ENCODE peak calls at places on chromosomes 11 and 22, in four cellular contexts. N is SHP77; B is stimulated activated CD4-positive, alpha-beta T cell treated with anti-CD3 and anti-CD28 coated beads, Interleukin-12 subunit alpha, Interleukin-12 subunit beta, amount 100 ng/mL, for 24 hours; M is astrocyte of the cerebellum. Z is an unnamed sample.

GRCh38 chr11:65599955-65600246 is 4.3 kb upstream of the KCNK7 start:
- DNase-seq in N (no peak), B (no peak), M (no peak), Z (no peak)

GRCh38 chr11:83156996-83157754 is at the start of gene PCF11:
- DNase-seq in B (no peak), N (no peak), M (no peak), Z (no peak)

GRCh38 chr11:19091366-19091765 is 25.6 kb upstream of the ZDHHC13 start:
- DNase-seq in B (no peak), M (no peak), N (no peak), Z (no peak)

GRCh38 chr11:10898763-10899541 is 41.1 kb upstream of the ZBED5 start:
- DNase-seq in N (no peak), B (no peak), M (no peak), Z (peak; percentile 55)

GRCh38 chr11:39678996-39679395 is 1780.5 kb downstream of the LRRC4C start:
- DNase-seq in M (peak; percentile 15), N (no peak), B (no peak), Z (no peak)

GRCh38 chr11:46305295-46305694 is 27.8 kb downstream of the CREB3L1 start:
- DNase-seq in N (no peak), M (no peak), B (no peak), Z (peak; percentile 53)

GRCh38 chr11:63818609-63819008 is 5.4 kb downstream of the SPINDOC start:
- DNase-seq in N (no peak), B (no peak), M (no peak), Z (no peak)

GRCh38 chr11:112694813-112695212 is 266.4 kb upstream of the NCAM1 start:
- DNase-seq in M (no peak), B (no peak), N (no peak), Z (no peak)

GRCh38 chr11:128856241-128856640 is 10.9 kb downstream of the KCNJ1 start:
- DNase-seq in N (no peak), B (no peak), M (no peak), Z (no peak)

GRCh38 chr11:121090145-121090721 is 10.8 kb upstream of the TECTA start:
- DNase-seq in N (no peak), M (no peak), B (no peak), Z (no peak)

GRCh38 chr11:33617672-33618362 is 82.8 kb downstream of the C11orf91 start:
- DNase-seq in M (no peak), B (no peak), N (no peak), Z (no peak)

GRCh38 chr11:119854521-119854920 is 125.5 kb upstream of the NECTIN1 start:
- DNase-seq in B (no peak), M (no peak), N (no peak), Z (no peak)

GRCh38 chr11:46529086-46529905 is 64.5 kb downstream of the AMBRA1 start:
- DNase-seq in N (peak; percentile 59), M (peak; percentile 32), B (peak; percentile 44), Z (peak; percentile 72)

GRCh38 chr11:23875407-23875950 is 621.4 kb upstream of the LUZP2 start:
- DNase-seq in M (peak; percentile 13), N (no peak), B (no peak), Z (no peak)

GRCh38 chr22:31263896-31264295 is 28.4 kb downstream of the PIK3IP1 start:
- DNase-seq in B (no peak), N (no peak), M (no peak), Z (no peak)

GRCh38 chr22:44455151-44455962 is 42.7 kb downstream of the RTL6 start:
- DNase-seq in B (no peak), M (no peak), N (no peak), Z (no peak)

GRCh38 chr11:123576082-123576481 is 78.3 kb downstream of the SCN3B start:
- DNase-seq in B (no peak), M (no peak), N (no peak), Z (no peak)

GRCh38 chr11:27317751-27318150 is 45.3 kb downstream of the CCDC34 start:
- DNase-seq in B (no peak), N (no peak), M (no peak), Z (no peak)

GRCh38 chr11:61963282-61964057 is 4.0 kb downstream of the FTH1 start:
- DNase-seq in N (no peak), M (no peak), B (no peak), Z (peak; percentile 89)

GRCh38 chr11:2428322-2428795 is 16.0 kb downstream of the TRPM5 start:
- DNase-seq in B (peak; percentile 77), N (peak; percentile 28), M (peak; percentile 13), Z (peak; percentile 80)

GRCh38 chr11:16750417-16750816 is 12.0 kb downstream of the C11orf58 start:
- DNase-seq in N (no peak), B (no peak), M (no peak), Z (no peak)

Z was measured in OCI-M1.